ENCODE peak calls at places on chromosomes 13 and 19, in four cellular contexts. Z is RWPE2, A is RWPE1, R is upper lobe of left lung. F is an unnamed sample.

GRCh38 chr13:105991622-105992254 is 543.7 kb downstream of the EFNB2 start:
- DNase-seq in Z (peak), A (peak), R (no peak), F (peak)

GRCh38 chr19:31285744-31286143 is 63.5 kb downstream of the TSHZ3 start:
- DNase-seq in Z (no peak), A (no peak), R (no peak), F (no peak)

GRCh38 chr19:11152318-11153062 is 3.1 kb downstream of the SPC24 start:
- DNase-seq in Z (no peak), A (peak), R (peak), F (no peak)

GRCh38 chr13:75061909-75062308 is 420.1 kb downstream of the TBC1D4 start:
- DNase-seq in Z (no peak), A (no peak), R (no peak), F (no peak)

GRCh38 chr13:48636550-48636949 is 17.2 kb upstream of the CYSLTR2 start:
- DNase-seq in Z (no peak), A (no peak), R (no peak), F (peak)

GRCh38 chr19:53993448-53993847 is 2.0 kb downstream of the CACNG6 start:
- DNase-seq in Z (no peak), A (no peak), R (no peak), F (no peak)

GRCh38 chr13:88817560-88817959 is 1146.4 kb downstream of the SLITRK5 start:
- DNase-seq in Z (no peak), A (no peak), R (no peak), F (no peak)

GRCh38 chr19:49690656-49691242 is at the start of gene CPT1C:
- DNase-seq in Z (peak), A (peak), R (peak), F (no peak)

GRCh38 chr19:1232652-1233360 is 5.0 kb downstream of the CBARP start:
- DNase-seq in Z (no peak), A (peak), R (no peak), F (no peak)

GRCh38 chr13:35994131-35994966 is 136.8 kb downstream of the DCLK1 start:
- DNase-seq in Z (peak), A (peak), R (no peak), F (peak)

GRCh38 chr19:45528149-45528743 is 21.0 kb downstream of the VASP start:
- DNase-seq in Z (peak), A (peak), R (no peak), F (no peak)

GRCh38 chr19:50266896-50267295 is 62.3 kb downstream of the KCNC3 start:
- DNase-seq in Z (no peak), A (peak), R (no peak), F (no peak)

GRCh38 chr13:87570669-87571068 is 100.5 kb upstream of the SLITRK5 start:
- DNase-seq in Z (no peak), A (no peak), R (no peak), F (no peak)

GRCh38 chr13:80339841-80340642 is 884 bp downstream of the SPRY2 start:
- DNase-seq in Z (no peak), A (peak), R (peak), F (no peak)

GRCh38 chr13:43354147-43354945 is 331.0 kb downstream of the DNAJC15 start:
- DNase-seq in Z (no peak), A (no peak), R (no peak), F (no peak)

GRCh38 chr13:73090116-73090811 is 31.5 kb downstream of the KLF5 start:
- DNase-seq in Z (peak), A (peak), R (peak), F (peak)

GRCh38 chr13:48349525-48349924 is 46.0 kb downstream of the RB1 start:
- DNase-seq in Z (no peak), A (no peak), R (no peak), F (no peak)

GRCh38 chr19:23116802-23117571 is at the start of gene ZNF730:
- DNase-seq in Z (peak), A (peak), R (peak), F (peak)

GRCh38 chr13:65336106-65336603 is 1894.0 kb downstream of the PCDH9 start:
- DNase-seq in Z (no peak), A (no peak), R (no peak), F (no peak)

GRCh38 chr13:110413311-110414040 is 106.4 kb downstream of the COL4A2 start:
- DNase-seq in Z (no peak), A (no peak), R (no peak), F (no peak)

GRCh38 chr19:21101511-21102242 is 19.7 kb downstream of the ZNF714 start:
- DNase-seq in Z (no peak), A (no peak), R (no peak), F (no peak)

GRCh38 chr13:51802601-51803000 is 1.4 kb downstream of the DHRS12 start:
- DNase-seq in Z (no peak), A (no peak), R (no peak), F (no peak)

GRCh38 chr13:45108716-45109706 is 11.3 kb upstream of the GTF2F2 start:
- DNase-seq in Z (no peak), A (no peak), R (no peak), F (no peak)

GRCh38 chr19:45474941-45475516 is 7.2 kb downstream of the FOSB start:
- DNase-seq in Z (no peak), A (no peak), R (no peak), F (no peak)

GRCh38 chr13:50635504-50635903 is 208.0 kb downstream of the DLEU7 start:
- DNase-seq in Z (no peak), A (no peak), R (peak), F (no peak)

GRCh38 chr19:15393963-15394362 is 14.4 kb upstream of the AKAP8 start:
- DNase-seq in Z (no peak), A (no peak), R (no peak), F (no peak)

GRCh38 chr13:112605531-112605990 is 17.6 kb upstream of the TUBGCP3 start:
- DNase-seq in Z (no peak), A (no peak), R (no peak), F (no peak)
- H3K27ac ChIP-seq in Z (no peak), A (no peak), R (no peak), F (no peak)

DNA sequence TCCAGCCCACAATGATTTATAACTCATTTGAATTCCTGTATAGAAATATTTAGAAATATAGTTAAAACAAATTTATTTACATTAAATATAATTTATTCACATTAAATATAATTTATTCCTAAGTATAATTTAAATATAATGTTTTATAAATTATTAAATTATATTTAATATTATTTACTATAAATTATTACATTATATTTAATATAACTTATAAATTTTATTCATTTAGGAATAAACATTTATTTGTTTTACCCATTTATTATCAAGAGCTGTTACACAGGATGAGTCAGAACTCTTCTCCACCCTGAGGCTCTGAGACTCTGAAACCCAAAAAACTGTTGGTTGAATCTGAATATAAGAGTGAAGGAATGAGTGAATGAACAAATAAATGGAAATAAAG is 170.9 kb upstream of the OBI1 start:
- DNase-seq in Z (no peak), A (no peak), R (no peak), F (no peak)
- H3K27ac ChIP-seq in Z (no peak), A (no peak), R (no peak), F (no peak)

GRCh38 chr13:21100994-21101757 is 39.8 kb upstream of the LATS2 start:
- DNase-seq in Z (no peak), A (no peak), R (no peak), F (no peak)

GRCh38 chr13:21100211-21100610 is 38.8 kb upstream of the LATS2 start:
- DNase-seq in Z (no peak), A (no peak), R (no peak), F (no peak)

GRCh38 chr13:21106089-21106488 is 44.7 kb upstream of the LATS2 start:
- DNase-seq in Z (no peak), A (no peak), R (no peak), F (no peak)

GRCh38 chr13:21104199-21105019 is 43.0 kb upstream of the LATS2 start:
- DNase-seq in Z (no peak), A (no peak), R (no peak), F (no peak)

DNA sequence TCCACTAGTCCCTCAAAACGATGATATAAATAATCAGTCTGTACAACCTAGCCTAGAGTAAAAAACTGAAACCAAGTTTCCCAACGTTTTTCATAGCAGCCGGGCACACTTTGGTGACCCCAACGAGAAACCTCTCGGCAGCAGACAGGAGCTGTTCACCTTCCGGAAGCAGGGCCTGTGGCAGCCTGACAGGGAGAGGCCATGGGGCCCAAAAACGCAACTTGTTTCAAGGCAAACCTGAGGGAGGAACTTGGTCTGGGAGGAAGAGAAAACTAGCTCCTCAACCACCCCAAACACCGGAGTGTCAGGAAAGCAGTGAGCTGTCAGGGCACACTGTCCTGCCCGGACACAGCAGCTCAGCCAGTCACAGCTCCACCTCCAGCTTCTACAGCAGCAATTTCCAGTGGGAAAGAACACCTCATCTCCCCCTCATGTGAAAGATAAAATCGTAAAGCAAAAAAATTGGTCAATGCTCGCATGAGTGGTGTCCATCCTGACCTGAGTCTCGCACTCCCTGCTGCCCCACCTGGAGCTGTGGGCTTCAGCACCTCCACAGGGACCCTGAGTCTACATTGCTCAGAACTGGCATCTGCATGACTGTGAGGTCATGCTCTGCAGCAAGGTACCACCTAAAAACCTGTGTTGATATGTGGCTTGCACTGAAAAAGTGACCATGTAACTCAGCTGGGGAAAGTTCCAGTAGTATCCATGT is 40.6 kb upstream of the LATS2 start:
- DNase-seq in Z (no peak), A (no peak), R (no peak), F (no peak)
- H3K27ac ChIP-seq in Z (no peak), A (no peak), R (no peak), F (no peak)

GRCh38 chr13:26229080-26229615 is 7.0 kb upstream of the RNF6 start:
- DNase-seq in Z (no peak), A (no peak), R (no peak), F (no peak)
- H3K27ac ChIP-seq in Z (no peak), A (no peak), R (no peak), F (no peak)

DNA sequence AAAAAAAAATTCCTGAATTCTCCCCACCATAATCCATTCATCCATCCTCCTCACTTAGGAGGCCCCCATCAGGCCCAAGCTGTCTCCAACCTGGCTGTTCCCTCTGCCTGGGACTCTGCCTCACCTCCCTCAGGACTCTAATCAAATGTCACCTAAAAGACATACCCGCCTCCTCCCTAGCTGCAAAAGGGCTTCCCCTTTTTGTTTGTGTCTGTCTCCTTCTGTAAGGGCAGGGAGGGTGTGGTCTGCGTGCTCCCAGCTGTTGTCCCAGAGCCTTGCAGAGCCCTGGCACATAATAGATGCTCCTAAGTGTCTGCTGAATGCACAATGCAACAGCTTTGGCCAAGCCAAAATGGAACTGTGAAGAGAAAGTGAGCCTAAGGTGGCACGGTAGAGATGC is 4.4 kb downstream of the TRIR start:
- DNase-seq in Z (no peak), A (no peak), R (no peak), F (no peak)
- H3K27ac ChIP-seq in Z (no peak), A (peak), R (no peak), F (no peak)

GRCh38 chr13:98457053-98457452 is 119.9 kb downstream of the STK24 start:
- DNase-seq in Z (peak), A (no peak), R (no peak), F (no peak)
- H3K27ac ChIP-seq in Z (no peak), A (no peak), R (no peak), F (no peak)

F was measured in epithelial cell of prostate.